ENCODE peak calls at places on chromosomes 6 and 20, in four cellular contexts. One of them, this sample, is unnamed.

GRCh38 chr6:56795852-56796532 is 153.3 kb upstream of the DST start:
- DNase-seq in activated naive CD4-positive, alpha-beta T cell treated with anti-CD3 and anti-CD28 coated beads, Interleukin-2, amount 10 ng/mL, durations not matched to agents 7 days and 5 days: no peak
- DNase-seq in naive thymus-derived CD8-positive, alpha-beta T cell: no peak
- DNase-seq in endothelial cell: no peak
- DNase-seq in this sample: no peak

GRCh38 chr6:169344651-169345050 is 91.0 kb upstream of the THBS2 start:
- DNase-seq in activated naive CD4-positive, alpha-beta T cell treated with anti-CD3 and anti-CD28 coated beads, Interleukin-2, amount 10 ng/mL, durations not matched to agents 7 days and 5 days: no peak
- DNase-seq in endothelial cell: no peak
- DNase-seq in naive thymus-derived CD8-positive, alpha-beta T cell: no peak
- DNase-seq in this sample: no peak

GRCh38 chr6:41161851-41162552 is 914 bp downstream of the TREM2 start:
- DNase-seq in naive thymus-derived CD8-positive, alpha-beta T cell: no peak
- DNase-seq in activated naive CD4-positive, alpha-beta T cell treated with anti-CD3 and anti-CD28 coated beads, Interleukin-2, amount 10 ng/mL, durations not matched to agents 7 days and 5 days: no peak
- DNase-seq in endothelial cell: no peak
- DNase-seq in this sample: no peak

GRCh38 chr20:36645998-36646397 is at the start of gene SLA2:
- DNase-seq in activated naive CD4-positive, alpha-beta T cell treated with anti-CD3 and anti-CD28 coated beads, Interleukin-2, amount 10 ng/mL, durations not matched to agents 7 days and 5 days: peak
- DNase-seq in endothelial cell: no peak
- DNase-seq in naive thymus-derived CD8-positive, alpha-beta T cell: peak
- DNase-seq in this sample: peak

GRCh38 chr6:148166339-148166949 is 176.2 kb upstream of the SASH1 start:
- DNase-seq in naive thymus-derived CD8-positive, alpha-beta T cell: no peak
- DNase-seq in endothelial cell: no peak
- DNase-seq in activated naive CD4-positive, alpha-beta T cell treated with anti-CD3 and anti-CD28 coated beads, Interleukin-2, amount 10 ng/mL, durations not matched to agents 7 days and 5 days: no peak
- DNase-seq in this sample: no peak

GRCh38 chr20:661474-662288 is 8.7 kb upstream of the SRXN1 start:
- DNase-seq in naive thymus-derived CD8-positive, alpha-beta T cell: no peak
- DNase-seq in endothelial cell: no peak
- DNase-seq in activated naive CD4-positive, alpha-beta T cell treated with anti-CD3 and anti-CD28 coated beads, Interleukin-2, amount 10 ng/mL, durations not matched to agents 7 days and 5 days: no peak
- DNase-seq in this sample: no peak

GRCh38 chr6:82248233-82248735 is 740 bp upstream of the IBTK start:
- DNase-seq in endothelial cell: no peak
- DNase-seq in naive thymus-derived CD8-positive, alpha-beta T cell: no peak
- DNase-seq in activated naive CD4-positive, alpha-beta T cell treated with anti-CD3 and anti-CD28 coated beads, Interleukin-2, amount 10 ng/mL, durations not matched to agents 7 days and 5 days: no peak
- DNase-seq in this sample: no peak

GRCh38 chr20:2698186-2698817 is 5.7 kb downstream of the EBF4 start:
- DNase-seq in endothelial cell: no peak
- DNase-seq in activated naive CD4-positive, alpha-beta T cell treated with anti-CD3 and anti-CD28 coated beads, Interleukin-2, amount 10 ng/mL, durations not matched to agents 7 days and 5 days: no peak
- DNase-seq in naive thymus-derived CD8-positive, alpha-beta T cell: no peak
- DNase-seq in this sample: no peak

GRCh38 chr6:155272353-155273222 is 8.8 kb downstream of the CLDN20 start:
- DNase-seq in endothelial cell: no peak
- DNase-seq in activated naive CD4-positive, alpha-beta T cell treated with anti-CD3 and anti-CD28 coated beads, Interleukin-2, amount 10 ng/mL, durations not matched to agents 7 days and 5 days: no peak
- DNase-seq in naive thymus-derived CD8-positive, alpha-beta T cell: no peak
- DNase-seq in this sample: no peak

GRCh38 chr6:112296122-112296521 is 41.8 kb upstream of the LAMA4 start:
- DNase-seq in endothelial cell: peak
- DNase-seq in naive thymus-derived CD8-positive, alpha-beta T cell: no peak
- DNase-seq in activated naive CD4-positive, alpha-beta T cell treated with anti-CD3 and anti-CD28 coated beads, Interleukin-2, amount 10 ng/mL, durations not matched to agents 7 days and 5 days: no peak
- DNase-seq in this sample: no peak

GRCh38 chr6:37099442-37099841 is 70.5 kb upstream of the PIM1 start:
- DNase-seq in naive thymus-derived CD8-positive, alpha-beta T cell: no peak
- DNase-seq in activated naive CD4-positive, alpha-beta T cell treated with anti-CD3 and anti-CD28 coated beads, Interleukin-2, amount 10 ng/mL, durations not matched to agents 7 days and 5 days: no peak
- DNase-seq in endothelial cell: no peak
- DNase-seq in this sample: no peak